ENCODE peak calls at places on chromosome 6, in five cellular contexts. One of them, this sample, is unnamed.

GRCh38 chr6:42629845-42630244 is 66.0 kb downstream of the UBR2 start:
- DNase-seq in NCI-H1105 treated with DMSO at 0.1 percent for 48 hours: no peak
- DNase-seq in GM23248: no peak
- DNase-seq in ascending aorta: no peak
- DNase-seq in foreskin fibroblast: no peak
- DNase-seq in this sample: no peak

GRCh38 chr6:75450903-75451302 is 42.7 kb downstream of the FILIP1 start:
- DNase-seq in GM23248: no peak
- DNase-seq in foreskin fibroblast: no peak
- DNase-seq in NCI-H1105 treated with DMSO at 0.1 percent for 48 hours: no peak
- DNase-seq in ascending aorta: no peak
- DNase-seq in this sample: no peak

GRCh38 chr6:70651326-70651905 is 16.3 kb upstream of the SMAP1 start:
- DNase-seq in GM23248: no peak
- DNase-seq in NCI-H1105 treated with DMSO at 0.1 percent for 48 hours: no peak
- DNase-seq in foreskin fibroblast: no peak
- DNase-seq in ascending aorta: no peak
- DNase-seq in this sample: no peak

GRCh38 chr6:96469312-96469711 is 52.3 kb upstream of the UFL1 start:
- DNase-seq in NCI-H1105 treated with DMSO at 0.1 percent for 48 hours: no peak
- DNase-seq in GM23248: no peak
- DNase-seq in ascending aorta: no peak
- DNase-seq in foreskin fibroblast: no peak
- DNase-seq in this sample: no peak

GRCh38 chr6:6516643-6517042 is 71.9 kb upstream of the LY86 start:
- DNase-seq in NCI-H1105 treated with DMSO at 0.1 percent for 48 hours: no peak
- DNase-seq in ascending aorta: no peak
- DNase-seq in foreskin fibroblast: no peak
- DNase-seq in GM23248: no peak
- DNase-seq in this sample: no peak

GRCh38 chr6:128036808-128037570 is 136.1 kb upstream of the THEMIS start:
- DNase-seq in foreskin fibroblast: no peak
- DNase-seq in NCI-H1105 treated with DMSO at 0.1 percent for 48 hours: no peak
- DNase-seq in ascending aorta: no peak
- DNase-seq in GM23248: peak; percentile 3
- DNase-seq in this sample: no peak

GRCh38 chr6:114569643-114570042 is 226.8 kb upstream of the HS3ST5 start:
- DNase-seq in NCI-H1105 treated with DMSO at 0.1 percent for 48 hours: no peak
- DNase-seq in GM23248: no peak
- DNase-seq in ascending aorta: no peak
- DNase-seq in foreskin fibroblast: no peak
- DNase-seq in this sample: no peak

GRCh38 chr6:93516441-93516840 is 97.1 kb upstream of the EPHA7 start:
- DNase-seq in ascending aorta: no peak
- DNase-seq in foreskin fibroblast: no peak
- DNase-seq in GM23248: no peak
- DNase-seq in NCI-H1105 treated with DMSO at 0.1 percent for 48 hours: no peak
- DNase-seq in this sample: no peak

GRCh38 chr6:134176283-134176975 is 124.0 kb upstream of the SLC2A12 start:
- DNase-seq in GM23248: peak; percentile 76
- DNase-seq in foreskin fibroblast: no peak
- DNase-seq in ascending aorta: peak; percentile 86
- DNase-seq in NCI-H1105 treated with DMSO at 0.1 percent for 48 hours: no peak
- DNase-seq in this sample: peak; percentile 67

GRCh38 chr6:168721571-168721970 is 280.6 kb downstream of the SMOC2 start:
- DNase-seq in GM23248: no peak
- DNase-seq in NCI-H1105 treated with DMSO at 0.1 percent for 48 hours: no peak
- DNase-seq in ascending aorta: no peak
- DNase-seq in foreskin fibroblast: no peak
- DNase-seq in this sample: no peak

GRCh38 chr6:13406051-13406477 is 77.7 kb upstream of the TBC1D7 start:
- DNase-seq in ascending aorta: no peak
- DNase-seq in GM23248: no peak
- DNase-seq in foreskin fibroblast: no peak
- DNase-seq in NCI-H1105 treated with DMSO at 0.1 percent for 48 hours: no peak
- DNase-seq in this sample: no peak

GRCh38 chr6:102023977-102024657 is 630.6 kb downstream of the GRIK2 start:
- DNase-seq in GM23248: no peak
- DNase-seq in NCI-H1105 treated with DMSO at 0.1 percent for 48 hours: no peak
- DNase-seq in foreskin fibroblast: no peak
- DNase-seq in ascending aorta: no peak
- DNase-seq in this sample: no peak

GRCh38 chr6:82890240-82890639 is 175.4 kb downstream of the UBE3D start:
- DNase-seq in NCI-H1105 treated with DMSO at 0.1 percent for 48 hours: no peak
- DNase-seq in ascending aorta: no peak
- DNase-seq in GM23248: no peak
- DNase-seq in foreskin fibroblast: no peak
- DNase-seq in this sample: no peak

GRCh38 chr6:125114248-125114858 is 39.2 kb upstream of the TPD52L1 start:
- DNase-seq in foreskin fibroblast: no peak
- DNase-seq in ascending aorta: peak; percentile 79
- DNase-seq in NCI-H1105 treated with DMSO at 0.1 percent for 48 hours: peak; percentile 64
- DNase-seq in GM23248: peak; percentile 68
- DNase-seq in this sample: no peak

GRCh38 chr6:29071831-29072723 is 15.0 kb downstream of the OR2B3 start:
- DNase-seq in ascending aorta: no peak
- DNase-seq in NCI-H1105 treated with DMSO at 0.1 percent for 48 hours: peak; percentile 25
- DNase-seq in foreskin fibroblast: no peak
- DNase-seq in GM23248: peak; percentile 55
- DNase-seq in this sample: peak; percentile 78

GRCh38 chr6:33950891-33951889 is 147.4 kb upstream of the MLN start:
- DNase-seq in NCI-H1105 treated with DMSO at 0.1 percent for 48 hours: no peak
- DNase-seq in GM23248: no peak
- DNase-seq in ascending aorta: no peak
- DNase-seq in foreskin fibroblast: no peak
- DNase-seq in this sample: no peak

GRCh38 chr6:166512567-166512966 is 73.9 kb downstream of the RAMACL start:
- DNase-seq in ascending aorta: no peak
- DNase-seq in NCI-H1105 treated with DMSO at 0.1 percent for 48 hours: no peak
- DNase-seq in foreskin fibroblast: no peak
- DNase-seq in GM23248: no peak
- DNase-seq in this sample: no peak

GRCh38 chr6:142530566-142530965 is 228.8 kb downstream of the ADGRG6 start:
- DNase-seq in foreskin fibroblast: no peak
- DNase-seq in NCI-H1105 treated with DMSO at 0.1 percent for 48 hours: no peak
- DNase-seq in GM23248: peak; percentile 14
- DNase-seq in ascending aorta: no peak
- DNase-seq in this sample: no peak

GRCh38 chr6:121354764-121355163 is 20.5 kb upstream of the TBC1D32 start:
- DNase-seq in ascending aorta: no peak
- DNase-seq in NCI-H1105 treated with DMSO at 0.1 percent for 48 hours: no peak
- DNase-seq in GM23248: peak; percentile 36
- DNase-seq in foreskin fibroblast: peak; percentile 2
- DNase-seq in this sample: no peak

GRCh38 chr6:92125681-92126080 is 1293.7 kb downstream of the EPHA7 start:
- DNase-seq in foreskin fibroblast: no peak
- DNase-seq in ascending aorta: no peak
- DNase-seq in NCI-H1105 treated with DMSO at 0.1 percent for 48 hours: no peak
- DNase-seq in GM23248: no peak
- DNase-seq in this sample: no peak

GRCh38 chr6:148313483-148313882 is 29.2 kb upstream of the SASH1 start:
- DNase-seq in ascending aorta: no peak
- DNase-seq in foreskin fibroblast: no peak
- DNase-seq in NCI-H1105 treated with DMSO at 0.1 percent for 48 hours: peak; percentile 6
- DNase-seq in GM23248: no peak
- DNase-seq in this sample: no peak

GRCh38 chr6:130076512-130076911 is 58.1 kb downstream of the L3MBTL3 start:
- DNase-seq in NCI-H1105 treated with DMSO at 0.1 percent for 48 hours: no peak
- DNase-seq in GM23248: peak; percentile 15
- DNase-seq in ascending aorta: no peak
- DNase-seq in foreskin fibroblast: no peak
- DNase-seq in this sample: no peak

GRCh38 chr6:141110486-141110885 is 1022.2 kb upstream of the GJE1 start:
- DNase-seq in foreskin fibroblast: peak; percentile 52
- DNase-seq in GM23248: peak; percentile 92
- DNase-seq in NCI-H1105 treated with DMSO at 0.1 percent for 48 hours: no peak
- DNase-seq in ascending aorta: no peak
- DNase-seq in this sample: no peak

GRCh38 chr6:127446356-127446755 is 12.8 kb downstream of the KIAA0408 start:
- DNase-seq in NCI-H1105 treated with DMSO at 0.1 percent for 48 hours: no peak
- DNase-seq in GM23248: peak; percentile 2
- DNase-seq in ascending aorta: no peak
- DNase-seq in foreskin fibroblast: peak; percentile 64
- DNase-seq in this sample: no peak

GRCh38 chr6:72446427-72446826 is 175.4 kb upstream of the KCNQ5 start:
- DNase-seq in NCI-H1105 treated with DMSO at 0.1 percent for 48 hours: no peak
- DNase-seq in ascending aorta: no peak
- DNase-seq in foreskin fibroblast: no peak
- DNase-seq in GM23248: peak; percentile 43
- DNase-seq in this sample: no peak

GRCh38 chr6:3230275-3231212 is 3.1 kb upstream of the TUBB2B start:
- DNase-seq in ascending aorta: no peak
- DNase-seq in GM23248: peak; percentile 47
- DNase-seq in foreskin fibroblast: no peak
- DNase-seq in NCI-H1105 treated with DMSO at 0.1 percent for 48 hours: peak; percentile 95
- DNase-seq in this sample: peak; percentile 71

GRCh38 chr6:6218246-6219085 is 102.0 kb downstream of the F13A1 start:
- DNase-seq in foreskin fibroblast: no peak
- DNase-seq in ascending aorta: no peak
- DNase-seq in NCI-H1105 treated with DMSO at 0.1 percent for 48 hours: no peak
- DNase-seq in GM23248: peak; percentile 92
- DNase-seq in this sample: no peak

GRCh38 chr6:21664263-21665081 is 70.9 kb downstream of the SOX4 start:
- DNase-seq in NCI-H1105 treated with DMSO at 0.1 percent for 48 hours: no peak
- DNase-seq in GM23248: peak; percentile 60
- DNase-seq in foreskin fibroblast: no peak
- DNase-seq in ascending aorta: no peak
- DNase-seq in this sample: peak; percentile 73

GRCh38 chr6:92044312-92044711 is 1375.0 kb downstream of the EPHA7 start:
- DNase-seq in ascending aorta: no peak
- DNase-seq in NCI-H1105 treated with DMSO at 0.1 percent for 48 hours: no peak
- DNase-seq in GM23248: no peak
- DNase-seq in foreskin fibroblast: no peak
- DNase-seq in this sample: no peak

GRCh38 chr6:4084444-4085328 is 5.7 kb upstream of the FAM217A start:
- DNase-seq in GM23248: no peak
- DNase-seq in NCI-H1105 treated with DMSO at 0.1 percent for 48 hours: peak; percentile 74
- DNase-seq in ascending aorta: no peak
- DNase-seq in foreskin fibroblast: no peak
- DNase-seq in this sample: no peak

GRCh38 chr6:42901538-42901957 is 14.3 kb upstream of the PTCRA start:
- DNase-seq in foreskin fibroblast: peak; percentile 65
- DNase-seq in NCI-H1105 treated with DMSO at 0.1 percent for 48 hours: peak; percentile 91
- DNase-seq in GM23248: peak; percentile 82
- DNase-seq in ascending aorta: peak; percentile 87
- DNase-seq in this sample: peak; percentile 82

GRCh38 chr6:49570474-49571079 is 20.1 kb downstream of the C6orf141 start:
- DNase-seq in NCI-H1105 treated with DMSO at 0.1 percent for 48 hours: no peak
- DNase-seq in GM23248: peak; percentile 10
- DNase-seq in foreskin fibroblast: peak; percentile 13
- DNase-seq in ascending aorta: no peak
- DNase-seq in this sample: no peak

GRCh38 chr6:1686117-1687098 is 76.7 kb downstream of the FOXC1 start:
- DNase-seq in GM23248: peak; percentile 98
- DNase-seq in foreskin fibroblast: peak; percentile 91
- DNase-seq in ascending aorta: peak; percentile 86
- DNase-seq in NCI-H1105 treated with DMSO at 0.1 percent for 48 hours: peak; percentile 84
- DNase-seq in this sample: no peak

GRCh38 chr6:111478749-111479148 is 4.3 kb downstream of the REV3L start:
- DNase-seq in GM23248: peak; percentile 78
- DNase-seq in foreskin fibroblast: no peak
- DNase-seq in NCI-H1105 treated with DMSO at 0.1 percent for 48 hours: peak; percentile 57
- DNase-seq in ascending aorta: no peak
- DNase-seq in this sample: no peak

GRCh38 chr6:28742668-28743270 is 181.0 kb downstream of the TRIM27 start:
- DNase-seq in GM23248: peak; percentile 49
- DNase-seq in ascending aorta: no peak
- DNase-seq in foreskin fibroblast: peak; percentile 42
- DNase-seq in NCI-H1105 treated with DMSO at 0.1 percent for 48 hours: no peak
- DNase-seq in this sample: peak; percentile 79

GRCh38 chr6:63635165-63635562 is 438 bp upstream of the PHF3 start:
- DNase-seq in NCI-H1105 treated with DMSO at 0.1 percent for 48 hours: no peak
- DNase-seq in ascending aorta: no peak
- DNase-seq in GM23248: no peak
- DNase-seq in foreskin fibroblast: no peak
- DNase-seq in this sample: no peak

GRCh38 chr6:45619211-45619760 is 241.6 kb upstream of the SUPT3H start:
- DNase-seq in foreskin fibroblast: no peak
- DNase-seq in NCI-H1105 treated with DMSO at 0.1 percent for 48 hours: no peak
- DNase-seq in ascending aorta: no peak
- DNase-seq in GM23248: no peak
- DNase-seq in this sample: no peak

GRCh38 chr6:14709900-14710299 is 536.0 kb upstream of the JARID2 start:
- DNase-seq in NCI-H1105 treated with DMSO at 0.1 percent for 48 hours: no peak
- DNase-seq in GM23248: no peak
- DNase-seq in ascending aorta: no peak
- DNase-seq in foreskin fibroblast: no peak
- DNase-seq in this sample: no peak

GRCh38 chr6:90286884-90287488 is 9.7 kb downstream of the BACH2 start:
- DNase-seq in foreskin fibroblast: no peak
- DNase-seq in NCI-H1105 treated with DMSO at 0.1 percent for 48 hours: peak; percentile 57
- DNase-seq in ascending aorta: no peak
- DNase-seq in GM23248: peak; percentile 31
- DNase-seq in this sample: peak; percentile 87

GRCh38 chr6:7271205-7271534 is 41.8 kb downstream of the SSR1 start:
- DNase-seq in GM23248: no peak
- DNase-seq in ascending aorta: no peak
- DNase-seq in NCI-H1105 treated with DMSO at 0.1 percent for 48 hours: no peak
- DNase-seq in foreskin fibroblast: no peak
- DNase-seq in this sample: no peak